ENCODE peak calls at places on chromosome 11, in five cellular contexts. A is HepG2, W is H1, L is SK-N-SH, S is GM12878. U is an unnamed sample.

GRCh38 chr11:94034207-94034606 is 13.1 kb downstream of the HEPHL1 start:
- DNase-seq in A (no peak), W (peak; percentile 1), L (no peak), S (no peak), U (no peak)

GRCh38 chr11:123405123-123405592 is 24.9 kb upstream of the GRAMD1B start:
- DNase-seq in A (no peak), W (no peak), L (no peak), S (no peak), U (no peak)

GRCh38 chr11:66312549-66313320 is 4.1 kb downstream of the CD248 start:
- DNase-seq in A (peak; percentile 96), W (peak; percentile 100), L (peak; percentile 94), S (no peak), U (peak; percentile 99)

GRCh38 chr11:8722809-8723208 is 40.2 kb downstream of the RPL27A start:
- DNase-seq in A (no peak), W (no peak), L (no peak), S (no peak), U (no peak)

GRCh38 chr11:33753304-33753703 is 17.1 kb upstream of the CD59 start:
- DNase-seq in A (no peak), W (no peak), L (no peak), S (peak; percentile 70), U (no peak)

GRCh38 chr11:134730596-134731538 is 318.8 kb upstream of the B3GAT1 start:
- DNase-seq in A (no peak), W (no peak), L (no peak), S (no peak), U (no peak)

GRCh38 chr11:66850235-66850587 is 6.7 kb upstream of the LRFN4 start:
- DNase-seq in A (no peak), W (no peak), L (peak; percentile 17), S (no peak), U (no peak)

GRCh38 chr11:33970984-33971466 is 79.1 kb upstream of the LMO2 start:
- DNase-seq in A (peak; percentile 46), W (peak; percentile 53), L (peak; percentile 66), S (no peak), U (peak; percentile 44)

GRCh38 chr11:114109206-114110090 is 49.9 kb downstream of the ZBTB16 start:
- DNase-seq in A (no peak), W (no peak), L (no peak), S (no peak), U (no peak)

GRCh38 chr11:69699213-69699612 is 4.6 kb downstream of the FGF19 start:
- DNase-seq in A (no peak), W (no peak), L (no peak), S (no peak), U (no peak)

GRCh38 chr11:41377709-41378394 is 81.6 kb downstream of the LRRC4C start:
- DNase-seq in A (no peak), W (no peak), L (no peak), S (no peak), U (no peak)

GRCh38 chr11:116033931-116034553 is 529.8 kb upstream of the CADM1 start:
- DNase-seq in A (no peak), W (no peak), L (peak; percentile 1), S (no peak), U (no peak)

GRCh38 chr11:27497284-27497866 is 9.2 kb downstream of the LIN7C start:
- DNase-seq in A (peak; percentile 18), W (no peak), L (peak; percentile 21), S (no peak), U (peak; percentile 20)

GRCh38 chr11:3947084-3947483 is 91.6 kb downstream of the STIM1 start:
- DNase-seq in A (no peak), W (no peak), L (no peak), S (peak; percentile 76), U (no peak)

GRCh38 chr11:71490731-71491390 is 36.2 kb upstream of the KRTAP5-7 start:
- DNase-seq in A (no peak), W (peak; percentile 37), L (no peak), S (no peak), U (no peak)

GRCh38 chr11:96472085-96472484 is 82.3 kb downstream of the JRKL start:
- DNase-seq in A (no peak), W (no peak), L (no peak), S (no peak), U (no peak)

GRCh38 chr11:34890812-34891211 is 25.4 kb downstream of the APIP start:
- DNase-seq in A (peak; percentile 59), W (no peak), L (peak; percentile 28), S (no peak), U (peak; percentile 17)

GRCh38 chr11:77497368-77497767 is 23.5 kb upstream of the PAK1 start:
- DNase-seq in A (no peak), W (no peak), L (no peak), S (no peak), U (no peak)

GRCh38 chr11:126341760-126342161 is 13.7 kb upstream of the ST3GAL4 start:
- DNase-seq in A (no peak), W (no peak), L (no peak), S (no peak), U (peak; percentile 40)

GRCh38 chr11:112689851-112690250 is 271.4 kb upstream of the NCAM1 start:
- DNase-seq in A (no peak), W (no peak), L (no peak), S (no peak), U (no peak)

GRCh38 chr11:42972741-42973140 is 339.1 kb upstream of the API5 start:
- DNase-seq in A (no peak), W (no peak), L (no peak), S (no peak), U (no peak)

GRCh38 chr11:90204832-90205646 is 17.8 kb downstream of the CHORDC1 start:
- DNase-seq in A (peak; percentile 66), W (no peak), L (peak; percentile 34), S (no peak), U (peak; percentile 35)

GRCh38 chr11:46554205-46555162 is 39.3 kb downstream of the AMBRA1 start:
- DNase-seq in A (peak; percentile 99), W (no peak), L (no peak), S (no peak), U (no peak)

GRCh38 chr11:19200410-19201201 is 1.2 kb downstream of the CSRP3 start:
- DNase-seq in A (no peak), W (no peak), L (no peak), S (no peak), U (no peak)

GRCh38 chr11:57288771-57289579 is 35.8 kb downstream of the TNKS1BP1 start:
- DNase-seq in A (peak; percentile 41), W (no peak), L (peak; percentile 20), S (no peak), U (no peak)

GRCh38 chr11:64209563-64209843 is 3.0 kb downstream of the FERMT3 start:
- DNase-seq in A (no peak), W (no peak), L (no peak), S (no peak), U (no peak)

GRCh38 chr11:64208796-64209562 is 2.5 kb downstream of the FERMT3 start:
- DNase-seq in A (no peak), W (no peak), L (peak; percentile 39), S (no peak), U (no peak)

GRCh38 chr11:64208086-64208795 is 1.7 kb downstream of the FERMT3 start:
- DNase-seq in A (no peak), W (no peak), L (peak; percentile 31), S (no peak), U (no peak)

GRCh38 chr11:64206457-64207246 is at the start of gene FERMT3:
- DNase-seq in A (no peak), W (no peak), L (peak; percentile 27), S (peak; percentile 41), U (peak; percentile 73)

GRCh38 chr11:64207247-64208085 is 945 bp downstream of the FERMT3 start:
- DNase-seq in A (no peak), W (no peak), L (peak; percentile 41), S (peak; percentile 57), U (peak; percentile 89)
- H3K4me3 ChIP-seq in A (no peak overlapping the region), W (no peak overlapping the region), L (no peak overlapping the region), S (peak overlapping the region; percentile 74), U (peak overlapping the region; percentile 77)

DNA sequence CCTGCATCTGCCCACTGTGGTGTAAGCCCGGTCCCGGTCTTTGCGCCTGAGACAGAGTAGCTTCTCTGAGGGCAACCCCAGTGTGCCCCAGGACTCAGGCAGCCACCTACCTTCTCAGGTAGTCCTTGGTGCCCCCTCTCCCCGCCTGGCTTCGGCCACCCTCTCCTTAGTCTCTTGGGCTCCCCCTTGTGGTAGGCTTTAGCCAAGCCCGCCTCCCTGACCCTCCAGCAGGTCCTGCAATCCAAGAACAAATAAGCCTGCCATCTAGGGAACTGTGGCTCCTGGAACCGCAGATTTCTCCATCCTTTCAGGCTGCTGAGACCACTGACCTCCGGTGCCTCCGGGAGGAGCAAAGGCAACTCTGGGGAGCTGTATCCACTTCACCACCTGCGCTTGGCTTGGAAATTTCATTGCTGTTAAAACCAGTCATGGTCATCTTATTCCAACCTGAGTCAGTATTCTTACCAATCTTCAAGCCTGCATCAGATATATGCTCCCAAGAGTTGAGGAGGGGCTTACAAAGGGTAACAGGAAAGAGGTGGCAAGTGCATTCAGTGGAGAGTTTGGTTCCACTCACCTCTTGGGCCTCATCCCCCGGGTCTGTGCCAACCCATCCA is 52.8 kb upstream of the TENM4 start:
- DNase-seq in A (peak; percentile 47), W (peak; percentile 98), L (peak; percentile 85), S (no peak), U (peak; percentile 81)
- TF ChIP-seq TAF1 in A (no peak), W (no peak), L (no peak), S (no peak), U (no peak)

DNA sequence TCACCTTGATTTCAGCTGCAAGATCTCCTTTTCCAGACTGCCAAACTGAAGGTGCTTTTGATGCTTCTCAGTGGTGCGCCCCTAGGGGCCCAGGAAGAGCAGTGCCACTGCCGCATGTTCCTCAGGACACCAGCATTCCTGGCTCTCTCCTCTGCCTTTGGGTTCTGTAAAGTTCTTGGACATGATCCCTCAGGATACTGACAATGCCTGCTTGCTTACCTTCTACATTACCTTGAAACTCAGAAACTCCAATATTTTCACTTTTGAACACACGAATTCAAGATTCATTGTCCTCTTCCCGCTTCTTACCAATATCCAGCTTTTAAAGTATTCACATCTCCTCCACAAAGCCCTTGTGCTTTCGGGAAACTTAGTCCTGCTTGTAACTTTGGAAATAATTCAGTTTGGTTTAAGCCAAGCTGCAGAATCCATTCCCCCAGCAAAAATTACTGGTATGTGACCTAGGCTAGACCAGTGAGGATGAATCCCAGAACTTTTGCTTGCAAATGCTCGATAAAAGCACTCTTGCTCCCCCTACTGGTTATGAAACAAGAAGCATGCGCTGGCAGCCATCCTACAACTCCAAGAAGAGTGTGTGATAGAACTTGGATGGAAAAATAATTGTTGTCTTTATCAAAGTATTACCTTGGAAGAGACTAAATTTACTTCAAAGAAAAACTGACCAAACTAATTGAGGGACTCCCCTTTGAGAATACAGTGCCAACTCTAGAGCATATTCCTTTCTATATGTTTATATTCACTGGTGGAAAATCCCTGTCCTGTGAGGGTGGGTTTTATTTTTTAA is 16.5 kb upstream of the OR5B21 start:
- DNase-seq in A (peak; percentile 68), W (peak; percentile 76), L (peak; percentile 61), S (peak; percentile 39), U (peak; percentile 84)
- H3K4me3 ChIP-seq in A (no peak overlapping the region), W (no peak overlapping the region), L (peak overlapping the region; percentile 13), S (peak overlapping the region; percentile 49), U (no peak overlapping the region)

DNA sequence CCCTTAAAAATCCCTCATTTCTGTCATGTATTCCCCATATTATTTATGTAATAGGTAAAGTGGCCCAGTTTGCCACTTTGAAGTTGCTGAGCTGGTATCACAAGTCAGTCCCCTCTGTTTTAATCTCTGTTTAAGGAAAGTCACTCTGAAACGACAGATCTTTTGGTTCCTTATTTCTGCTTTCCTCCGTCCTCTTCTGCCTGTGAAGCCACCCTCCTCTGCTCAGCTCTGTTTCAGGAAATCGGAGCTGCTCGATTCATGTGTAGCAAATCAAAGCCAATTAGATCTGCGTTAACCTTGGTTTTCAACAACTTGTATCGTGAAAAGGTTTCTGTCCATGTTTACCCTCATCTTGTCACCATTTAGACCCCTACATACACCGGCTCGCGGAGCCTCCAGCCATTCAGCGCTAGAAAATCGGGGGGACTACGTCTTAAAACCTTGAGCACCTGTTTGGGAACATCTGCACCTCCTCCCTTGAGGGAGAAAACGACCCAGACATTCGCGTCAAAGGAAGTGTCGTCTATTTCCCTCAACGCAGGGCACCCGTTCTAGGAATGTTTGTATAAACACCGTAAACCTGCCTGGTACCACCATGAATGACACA is 572 bp upstream of the SC5D start:
- DNase-seq in A (no peak), W (no peak), L (peak; percentile 3), S (peak; percentile 51), U (no peak)
- TF ChIP-seq TAF1 in A (no peak), W (no peak), L (no peak), S (no peak), U (no peak)